ENCODE peak calls at places on chromosomes 5 and 9, in seven cellular contexts. O is mesenchymal stem cell, P is H9, K is neuronal stem cell, B is H1, J is IMR-90, I is trophoblast cell. Q is an unnamed sample.

GRCh38 chr5:154138701-154139100 is 51.8 kb upstream of the GALNT10 start:
- DNase-seq in O (no peak), P (no peak), K (no peak), B (no peak), J (no peak), I (no peak), Q (peak)

GRCh38 chr5:123358751-123359150 is 64.5 kb downstream of the CEP120 start:
- DNase-seq in O (peak), P (no peak), K (no peak), B (no peak), J (peak), I (no peak), Q (no peak)

GRCh38 chr5:119743927-119744326 is 114.6 kb downstream of the FAM170A start:
- DNase-seq in O (peak), P (peak), K (peak), B (no peak), J (peak), I (peak), Q (peak)

GRCh38 chr9:93576296-93577044 is at the start of gene PHF2:
- DNase-seq in O (peak), P (no peak), K (no peak), B (no peak), J (no peak), I (peak), Q (peak)

GRCh38 chr5:149240354-149240998 is 31.2 kb upstream of the AFAP1L1 start:
- DNase-seq in O (no peak), P (no peak), K (no peak), B (no peak), J (no peak), I (no peak), Q (no peak)

GRCh38 chr9:22111176-22111870 is 102.2 kb upstream of the CDKN2B start:
- DNase-seq in O (peak), P (no peak), K (no peak), B (no peak), J (peak), I (no peak), Q (no peak)

GRCh38 chr9:111833941-111834340 is 39.2 kb upstream of the SHOC1 start:
- DNase-seq in O (peak), P (no peak), K (no peak), B (no peak), J (peak), I (peak), Q (no peak)

GRCh38 chr9:76223749-76224340 is 170.4 kb downstream of the RFK start:
- DNase-seq in O (peak), P (no peak), K (no peak), B (no peak), J (peak), I (peak), Q (no peak)

GRCh38 chr9:133463234-133463863 is 3.6 kb downstream of the CACFD1 start:
- DNase-seq in O (no peak), P (peak), K (no peak), B (peak), J (no peak), I (peak), Q (peak)

GRCh38 chr5:155343468-155343867 is 329.9 kb downstream of the KIF4B start:
- DNase-seq in O (no peak), P (no peak), K (no peak), B (no peak), J (no peak), I (no peak), Q (peak)

GRCh38 chr5:77772729-77773128 is 3.4 kb downstream of the TBCA start:
- DNase-seq in O (no peak), P (no peak), K (no peak), B (no peak), J (no peak), I (no peak), Q (no peak)

GRCh38 chr9:26888271-26888670 is 4.3 kb downstream of the CAAP1 start:
- DNase-seq in O (peak), P (no peak), K (no peak), B (no peak), J (peak), I (no peak), Q (no peak)

GRCh38 chr9:26750126-26750525 is 142.5 kb downstream of the CAAP1 start:
- DNase-seq in O (no peak), P (no peak), K (no peak), B (no peak), J (no peak), I (no peak), Q (no peak)

GRCh38 chr5:120174089-120174488 is 290.0 kb upstream of the PRR16 start:
- DNase-seq in O (no peak), P (no peak), K (no peak), B (no peak), J (no peak), I (no peak), Q (no peak)

GRCh38 chr9:131743501-131743900 is 3.6 kb upstream of the RAPGEF1 start:
- DNase-seq in O (no peak), P (no peak), K (no peak), B (no peak), J (no peak), I (peak), Q (no peak)

GRCh38 chr9:14043491-14043890 is 270.4 kb downstream of the NFIB start:
- DNase-seq in O (peak), P (no peak), K (no peak), B (no peak), J (no peak), I (no peak), Q (no peak)

GRCh38 chr9:84501587-84501986 is 161.0 kb upstream of the SLC28A3 start:
- DNase-seq in O (no peak), P (no peak), K (no peak), B (no peak), J (no peak), I (no peak), Q (no peak)

GRCh38 chr5:75381456-75381855 is 44.4 kb downstream of the HMGCR start:
- DNase-seq in O (no peak), P (no peak), K (no peak), B (no peak), J (no peak), I (no peak), Q (no peak)

GRCh38 chr5:148992265-148992664 is 70.6 kb downstream of the SH3TC2 start:
- DNase-seq in O (no peak), P (no peak), K (no peak), B (no peak), J (no peak), I (no peak), Q (no peak)

GRCh38 chr9:136110082-136111061 is 8.3 kb downstream of the TMEM250 start:
- DNase-seq in O (peak), P (peak), K (no peak), B (no peak), J (peak), I (no peak), Q (peak)

GRCh38 chr9:87886210-87887150 is 3.8 kb downstream of the SPATA31E1 start:
- DNase-seq in O (no peak), P (no peak), K (no peak), B (no peak), J (no peak), I (no peak), Q (no peak)

GRCh38 chr9:109401169-109401989 is 80.5 kb upstream of the EPB41L4B start:
- DNase-seq in O (peak), P (peak), K (peak), B (peak), J (peak), I (peak), Q (peak)

GRCh38 chr5:95988877-95989276 is 27.2 kb upstream of the ELL2 start:
- DNase-seq in O (no peak), P (no peak), K (no peak), B (no peak), J (no peak), I (no peak), Q (no peak)

GRCh38 chr9:115730845-115731244 is 422.7 kb upstream of the PAPPA start:
- DNase-seq in O (no peak), P (no peak), K (no peak), B (no peak), J (peak), I (no peak), Q (no peak)

GRCh38 chr5:139985733-139986132 is 57.4 kb downstream of the NRG2 start:
- DNase-seq in O (peak), P (no peak), K (peak), B (no peak), J (peak), I (peak), Q (peak)

GRCh38 chr5:56985941-56986630 is 34.2 kb upstream of the MIER3 start:
- DNase-seq in O (no peak), P (no peak), K (no peak), B (no peak), J (no peak), I (no peak), Q (no peak)

GRCh38 chr5:126656397-126657007 is 55.8 kb downstream of the PHAX start:
- DNase-seq in O (peak), P (no peak), K (peak), B (no peak), J (peak), I (peak), Q (peak)

GRCh38 chr5:171444582-171444981 is 25.1 kb downstream of the FGF18 start:
- DNase-seq in O (peak), P (no peak), K (no peak), B (no peak), J (no peak), I (no peak), Q (no peak)

GRCh38 chr5:95797301-95797700 is 25.2 kb downstream of the GLRX start:
- DNase-seq in O (no peak), P (no peak), K (no peak), B (no peak), J (no peak), I (peak), Q (no peak)

GRCh38 chr5:150394103-150394502 is 18.6 kb downstream of the CD74 start:
- DNase-seq in O (peak), P (no peak), K (no peak), B (no peak), J (peak), I (peak), Q (no peak)

GRCh38 chr5:93378073-93378472 is 202.9 kb downstream of the NR2F1-AS1 start:
- DNase-seq in O (peak), P (no peak), K (no peak), B (no peak), J (peak), I (no peak), Q (no peak)

GRCh38 chr5:65767565-65767964 is 45.6 kb downstream of the NLN start:
- DNase-seq in O (no peak), P (no peak), K (no peak), B (no peak), J (no peak), I (no peak), Q (peak)

GRCh38 chr9:72363908-72364678 is 915 bp downstream of the ZFAND5 start:
- DNase-seq in O (peak), P (peak), K (peak), B (peak), J (peak), I (peak), Q (peak)

GRCh38 chr9:518540-518939 is 303.9 kb downstream of the DOCK8 start:
- DNase-seq in O (no peak), P (no peak), K (no peak), B (no peak), J (no peak), I (no peak), Q (no peak)

GRCh38 chr9:20309209-20309608 is 313.1 kb downstream of the MLLT3 start:
- DNase-seq in O (peak), P (no peak), K (no peak), B (no peak), J (peak), I (no peak), Q (peak)

GRCh38 chr5:143648696-143649095 is 163.3 kb upstream of the HMHB1 start:
- DNase-seq in O (no peak), P (no peak), K (no peak), B (no peak), J (no peak), I (peak), Q (peak)

GRCh38 chr9:18566125-18566524 is 92.2 kb downstream of the ADAMTSL1 start:
- DNase-seq in O (no peak), P (no peak), K (no peak), B (no peak), J (peak), I (no peak), Q (no peak)

GRCh38 chr5:36790847-36791246 is 85.7 kb upstream of the NIPBL start:
- DNase-seq in O (no peak), P (no peak), K (no peak), B (no peak), J (peak), I (peak), Q (no peak)

GRCh38 chr5:78204241-78204640 is 90.3 kb downstream of the AP3B1 start:
- DNase-seq in O (peak), P (no peak), K (no peak), B (no peak), J (no peak), I (peak), Q (peak)

DNA sequence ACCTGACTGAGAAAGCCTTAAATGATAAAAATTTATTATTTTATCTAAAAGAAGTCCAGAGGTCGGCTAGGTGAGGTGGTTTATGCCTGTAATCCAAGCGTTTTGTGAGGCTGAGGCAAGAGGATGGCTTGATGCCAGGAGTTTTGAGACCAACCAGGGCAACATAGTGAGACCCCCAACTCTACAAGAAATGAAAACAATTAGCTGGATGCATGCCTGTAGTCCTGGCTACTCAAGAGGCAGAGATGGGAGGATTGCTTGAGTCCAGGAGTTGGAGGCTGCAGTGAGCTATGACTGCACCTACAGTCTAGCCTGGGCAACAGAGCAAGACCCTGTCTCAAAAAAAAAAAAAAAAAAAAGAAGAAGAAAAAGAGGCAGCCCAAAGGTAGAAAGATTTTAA is 179.9 kb upstream of the KIF2A start:
- DNase-seq in O (no peak), P (no peak), K (no peak), B (no peak), J (no peak), I (no peak), Q (no peak)
- H2BK120ac ChIP-seq in O (no peak), P (no peak), K (no peak), B (no peak), J (no peak), I (no peak), Q (no peak)

GRCh38 chr5:54292866-54293265 is 17.5 kb downstream of the ARL15 start:
- DNase-seq in O (no peak), P (no peak), K (no peak), B (no peak), J (no peak), I (no peak), Q (no peak)

GRCh38 chr5:54294097-54294667 is 16.2 kb downstream of the ARL15 start:
- DNase-seq in O (no peak), P (no peak), K (no peak), B (no peak), J (no peak), I (no peak), Q (no peak)

GRCh38 chr5:54298947-54299346 is 11.4 kb downstream of the ARL15 start:
- DNase-seq in O (no peak), P (no peak), K (no peak), B (no peak), J (no peak), I (no peak), Q (no peak)

GRCh38 chr5:54295658-54296276 is 14.6 kb downstream of the ARL15 start:
- DNase-seq in O (peak), P (no peak), K (no peak), B (no peak), J (no peak), I (peak), Q (no peak)

GRCh38 chr5:54296386-54296785 is 14.0 kb downstream of the ARL15 start:
- DNase-seq in O (no peak), P (no peak), K (no peak), B (no peak), J (no peak), I (no peak), Q (no peak)
- H3K27ac ChIP-seq in O (no peak), P (no peak), K (no peak), B (no peak), J (no peak), I (no peak), Q (no peak)

DNA sequence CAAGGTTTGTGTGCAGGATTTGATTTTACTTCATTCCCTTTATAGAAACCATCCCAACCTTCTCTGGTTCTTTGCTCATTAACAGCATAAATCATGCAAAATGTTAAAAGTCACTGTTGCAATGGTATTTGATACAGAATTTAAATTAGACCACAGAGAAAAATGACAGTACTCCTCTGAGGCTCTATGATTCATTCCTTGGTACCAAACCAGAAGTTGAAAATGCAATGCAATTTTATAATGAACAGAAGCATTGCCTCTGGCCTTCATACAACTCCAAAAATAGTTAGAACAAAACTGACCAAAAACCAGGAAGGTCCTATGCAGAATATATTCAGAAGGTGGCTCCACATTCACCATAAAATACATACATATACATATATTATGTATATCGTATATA is 607.1 kb downstream of the TLE1 start:
- DNase-seq in O (no peak), P (no peak), K (no peak), B (no peak), J (peak), I (no peak), Q (no peak)
- H3K23ac ChIP-seq in O (no peak), P (no peak), K (no peak), B (no peak), J (no peak), I (no peak), Q (no peak)

GRCh38 chr5:113060410-113061025 is 83.9 kb downstream of the DCP2 start:
- DNase-seq in O (no peak), P (peak), K (no peak), B (no peak), J (no peak), I (no peak), Q (no peak)
- H2BK120ac ChIP-seq in O (no peak), P (no peak), K (no peak), B (no peak), J (peak), I (peak), Q (no peak)